ENCODE peak calls at places on chromosome 17, in five cellular contexts. M is neural crest cell, J is PC-3, L is WTC11, P is heart right ventricle. T is an unnamed sample.

GRCh38 chr17:28481081-28481571 is 7.7 kb downstream of the SLC13A2 start:
- DNase-seq in M (no peak), J (no peak), P (no peak), L (no peak), T (no peak)

GRCh38 chr17:61289408-61290385 is 109.9 kb upstream of the TBX2 start:
- DNase-seq in J (no peak), P (no peak), L (no peak), M (no peak), T (no peak)

GRCh38 chr17:48131216-48131824 is 23.8 kb downstream of the SNX11 start:
- DNase-seq in L (peak), J (peak), M (peak), P (peak), T (peak)

GRCh38 chr17:30244853-30245385 is 9.4 kb upstream of the SLC6A4 start:
- DNase-seq in M (no peak), J (peak), P (no peak), L (no peak), T (no peak)

GRCh38 chr17:29731589-29731929 is 108.8 kb upstream of the CORO6 start:
- DNase-seq in L (no peak), M (no peak), P (no peak), J (no peak), T (no peak)

GRCh38 chr17:10046786-10047609 is 141.9 kb upstream of the RCVRN start:
- DNase-seq in M (no peak), J (no peak), L (no peak), P (no peak), T (no peak)

GRCh38 chr17:32327911-32328310 is 14.1 kb downstream of the C17orf75 start:
- DNase-seq in L (no peak), M (no peak), P (no peak), J (no peak), T (no peak)

GRCh38 chr17:44775838-44776621 is 17.2 kb downstream of the ADAM11 start:
- DNase-seq in P (no peak), L (no peak), J (no peak), M (peak), T (no peak)

GRCh38 chr17:17018612-17019429 is 23.4 kb upstream of the MPRIP start:
- DNase-seq in L (no peak), P (no peak), M (no peak), J (peak), T (no peak)

GRCh38 chr17:40341808-40342574 is 22.5 kb downstream of the GJD3 start:
- DNase-seq in J (peak), L (peak), P (peak), M (no peak), T (peak)

GRCh38 chr17:44200478-44201155 is 933 bp upstream of the ATXN7L3 start:
- DNase-seq in P (no peak), J (no peak), L (no peak), M (no peak), T (no peak)

GRCh38 chr17:77686903-77687302 is 271.6 kb upstream of the TNRC6C start:
- DNase-seq in M (no peak), L (no peak), J (no peak), P (no peak), T (no peak)

GRCh38 chr17:31313982-31314787 is at the start of gene EVI2B:
- DNase-seq in L (no peak), P (no peak), J (peak), M (no peak), T (no peak)

GRCh38 chr17:15185625-15185991 is 79.5 kb downstream of the PMP22 start:
- DNase-seq in J (no peak), M (no peak), L (no peak), P (peak), T (no peak)

GRCh38 chr17:36144014-36144413 is 32.4 kb downstream of the TBC1D3B start:
- DNase-seq in L (no peak), M (no peak), J (no peak), P (no peak), T (no peak)

GRCh38 chr17:3659541-3660111 is 8.8 kb downstream of the TAX1BP3 start:
- DNase-seq in P (peak), L (no peak), J (peak), M (no peak), T (no peak)

GRCh38 chr17:69523252-69523861 is 108.9 kb downstream of the MAP2K6 start:
- DNase-seq in L (no peak), M (no peak), P (peak), J (peak), T (peak)

GRCh38 chr17:47905221-47905733 is 9.2 kb downstream of the SP2 start:
- DNase-seq in M (no peak), J (peak), L (no peak), P (peak), T (no peak)

GRCh38 chr17:29079433-29079832 is 36.5 kb downstream of the PIPOX start:
- DNase-seq in M (no peak), L (no peak), P (no peak), J (no peak), T (no peak)

GRCh38 chr17:48915459-48916282 is 7.5 kb downstream of the UBE2Z start:
- DNase-seq in M (no peak), P (no peak), L (no peak), J (peak), T (no peak)

GRCh38 chr17:64202683-64203430 is 60.2 kb downstream of the TEX2 start:
- DNase-seq in J (peak), L (no peak), P (no peak), M (no peak), T (no peak)

GRCh38 chr17:6940186-6940649 is 55.6 kb upstream of the ALOX12 start:
- DNase-seq in P (no peak), M (no peak), L (no peak), J (no peak), T (no peak)

GRCh38 chr17:82400830-82401229 is 17.3 kb upstream of the HEXD start:
- DNase-seq in L (no peak), P (no peak), J (no peak), M (no peak), T (no peak)

GRCh38 chr17:11144358-11145233 is 96.4 kb upstream of the SHISA6 start:
- DNase-seq in J (peak), L (peak), M (peak), P (peak), T (no peak)

GRCh38 chr17:32876414-32877163 is at the start of gene MYO1D:
- DNase-seq in P (peak), L (peak), M (peak), J (peak), T (no peak)

GRCh38 chr17:78895322-78895721 is 7.7 kb downstream of the CEP295NL start:
- DNase-seq in J (no peak), L (no peak), P (no peak), M (no peak), T (no peak)

GRCh38 chr17:226773-227580 is 45.5 kb upstream of the DOC2B start:
- DNase-seq in P (no peak), M (no peak), J (no peak), L (no peak), T (no peak)

GRCh38 chr17:30961213-30962188 is 9.3 kb upstream of the RNF135 start:
- DNase-seq in L (no peak), J (no peak), P (no peak), M (no peak), T (no peak)

GRCh38 chr17:9519873-9520272 is 55.7 kb downstream of the STX8 start:
- DNase-seq in M (no peak), J (no peak), P (no peak), L (no peak), T (no peak)

GRCh38 chr17:68011199-68011665 is 15.0 kb upstream of the C17orf58 start:
- DNase-seq in M (peak), L (peak), J (peak), P (peak), T (peak)

GRCh38 chr17:35546489-35546888 is 9.0 kb upstream of the SLFN12L start:
- DNase-seq in P (no peak), L (no peak), J (no peak), M (no peak), T (no peak)

GRCh38 chr17:511833-512251 is 159.2 kb upstream of the RPH3AL start:
- DNase-seq in L (no peak), P (no peak), J (no peak), M (no peak), T (no peak)

GRCh38 chr17:43401293-43401692 is 2.5 kb downstream of the ARL4D start:
- DNase-seq in J (peak), M (no peak), P (no peak), L (no peak), T (no peak)

GRCh38 chr17:69474171-69474831 is 59.8 kb downstream of the MAP2K6 start:
- DNase-seq in M (no peak), J (no peak), L (no peak), P (no peak), T (no peak)

DNA sequence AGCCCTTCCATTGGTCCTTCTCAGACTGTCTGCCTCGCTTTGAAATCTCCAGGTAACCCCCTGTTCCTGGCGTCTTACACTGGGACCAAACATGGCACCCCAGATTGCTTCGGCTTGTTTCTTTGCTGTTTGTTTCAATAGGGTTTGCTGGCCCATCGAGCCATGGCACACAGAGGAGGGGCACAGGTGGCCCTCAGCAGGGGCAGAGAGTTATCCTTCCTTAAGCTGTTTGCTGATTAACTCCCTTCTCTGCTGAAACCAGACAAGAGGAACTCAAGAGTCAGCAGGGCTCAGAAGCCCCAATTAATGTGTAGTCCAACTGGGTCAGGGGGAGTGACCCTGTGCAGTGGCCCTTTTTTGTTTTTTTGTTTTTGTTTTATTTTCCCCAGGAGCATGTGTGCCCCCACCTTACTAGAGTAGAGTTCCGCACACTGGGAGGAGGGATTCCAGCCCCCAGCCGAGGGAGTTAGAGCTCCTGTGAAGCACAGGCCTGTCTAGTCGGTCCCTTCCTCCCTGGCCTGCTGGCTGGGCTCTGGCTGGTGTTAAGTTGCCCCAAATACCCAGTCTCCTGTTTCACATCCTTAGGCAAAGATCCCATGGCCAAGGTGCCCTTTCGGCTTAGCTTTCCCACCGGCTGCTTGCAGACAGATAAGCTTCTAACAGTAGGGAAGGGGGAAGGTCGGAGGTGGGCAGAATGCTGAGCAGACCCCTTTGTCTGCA is 39.3 kb downstream of the YPEL2 start:
- DNase-seq in M (no peak), L (no peak), P (no peak), J (no peak), T (no peak)
- TF ChIP-seq CTCF in M (no peak), L (no peak), P (no peak), J (no peak), T (no peak)

DNA sequence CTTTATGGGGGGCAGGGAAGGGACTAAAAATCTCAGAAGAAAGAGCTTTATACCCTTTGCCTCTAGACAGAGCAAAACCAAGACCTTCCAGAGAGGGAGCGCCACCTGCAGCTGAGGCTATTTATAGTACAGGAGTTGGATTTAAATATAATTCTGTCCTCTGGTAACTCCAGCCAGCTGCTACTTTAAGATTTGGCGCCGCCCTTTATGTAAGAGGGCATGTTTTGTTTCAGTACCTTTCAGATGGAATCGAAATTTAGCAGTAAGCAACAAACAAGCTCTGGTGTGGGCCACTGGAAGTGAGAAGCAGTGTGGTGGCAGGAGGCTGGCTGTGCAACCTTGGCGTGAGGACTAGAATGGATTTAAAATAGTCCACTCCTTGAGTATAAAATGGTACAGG is 5.2 kb upstream of the GUCY2D start:
- DNase-seq in P (peak), M (no peak), J (peak), L (peak), T (peak)
- TF ChIP-seq CTCF in P (peak), M (peak), J (peak), L (peak), T (no peak)

GRCh38 chr17:57530508-57530907 is 214.6 kb downstream of the CCDC182 start:
- DNase-seq in P (no peak), L (no peak), M (no peak), J (no peak), T (no peak)
- TF ChIP-seq CTCF in P (no peak), L (no peak), M (no peak), J (no peak), T (no peak)

DNA sequence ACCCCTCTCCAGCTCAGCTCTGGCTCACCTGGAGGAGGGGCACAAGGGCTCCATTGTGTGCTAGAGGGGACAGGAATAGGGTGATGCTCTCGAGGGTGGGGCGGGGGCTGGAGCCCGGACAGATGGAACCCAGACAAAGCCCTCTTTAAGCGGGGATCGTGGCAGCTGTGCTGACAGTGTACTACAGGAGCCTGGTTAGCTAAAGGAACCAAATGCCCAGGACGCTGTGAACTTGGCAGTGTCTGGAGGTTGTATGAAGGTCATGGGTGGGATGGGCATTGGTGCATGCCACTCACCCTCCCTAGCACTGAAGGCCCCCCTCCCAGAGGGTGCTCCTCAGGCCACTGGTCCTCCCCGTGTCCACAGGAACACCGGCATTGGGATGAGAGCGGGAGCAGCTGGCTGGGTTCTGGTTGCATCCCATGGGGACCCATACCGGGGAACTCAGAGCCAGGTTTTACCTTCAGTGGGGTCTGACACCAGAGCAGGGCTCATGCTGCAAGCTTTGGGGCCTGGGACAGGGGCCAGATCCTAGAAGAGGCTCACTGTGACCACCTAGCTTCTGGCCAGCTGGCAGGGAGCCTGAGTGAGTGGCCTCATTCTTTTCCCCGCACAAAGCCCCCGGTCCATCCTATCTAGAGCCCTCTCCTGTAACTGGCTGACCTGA is 11.9 kb downstream of the KIF19 start:
- DNase-seq in L (no peak), J (no peak), P (no peak), M (no peak), T (no peak)
- TF ChIP-seq CTCF in L (no peak), J (no peak), P (no peak), M (no peak), T (no peak)